ENCODE peak calls at places on chromosomes 12 and 14, in four cellular contexts. D is K562, G is endothelial cell of umbilical vein, H is HepG2. C is an unnamed sample.

GRCh38 chr12:116759783-116760581 is 21.9 kb downstream of the RNFT2 start:
- DNase-seq in H (no peak), D (peak; percentile 87), G (peak; percentile 50), C (no peak)

GRCh38 chr14:89621009-89621421 is 204.0 kb upstream of the FOXN3 start:
- DNase-seq in H (no peak), G (no peak), D (no peak), C (no peak)

GRCh38 chr12:120242971-120243699 is 22.4 kb downstream of the PXN start:
- DNase-seq in G (no peak), H (no peak), D (no peak), C (no peak)

GRCh38 chr14:33294419-33294818 is 355.7 kb downstream of the NPAS3 start:
- DNase-seq in D (no peak), H (no peak), G (no peak), C (no peak)

GRCh38 chr14:73807439-73807838 is 44.2 kb upstream of the PTGR2 start:
- DNase-seq in H (no peak), D (no peak), G (no peak), C (no peak)

GRCh38 chr12:111406474-111407370 is 999 bp downstream of the SH2B3 start:
- DNase-seq in D (peak; percentile 35), G (no peak), H (no peak), C (no peak)

GRCh38 chr14:71290960-71291466 is 383.8 kb downstream of the PCNX1 start:
- DNase-seq in D (peak; percentile 3), G (peak; percentile 85), H (peak; percentile 31), C (no peak)

GRCh38 chr14:69661194-69661537 is 49.8 kb downstream of the SUSD6 start:
- DNase-seq in H (no peak), D (no peak), G (no peak), C (no peak)

GRCh38 chr12:127153996-127154395 is 1113.0 kb upstream of the TMEM132C start:
- DNase-seq in H (no peak), D (no peak), G (no peak), C (no peak)

GRCh38 chr12:47034661-47035060 is 44.8 kb upstream of the PCED1B start:
- DNase-seq in H (no peak), G (no peak), D (no peak), C (no peak)

GRCh38 chr14:34461334-34462131 is 507 bp downstream of the SPTSSA start:
- DNase-seq in D (peak; percentile 72), H (peak; percentile 89), G (peak; percentile 58), C (no peak)

GRCh38 chr12:12922191-12922616 is 29.8 kb downstream of the GPRC5D start:
- DNase-seq in H (no peak), G (peak; percentile 65), D (no peak), C (no peak)

GRCh38 chr12:115166698-115167315 is 482.8 kb upstream of the TBX3 start:
- DNase-seq in G (no peak), H (peak; percentile 18), D (no peak), C (no peak)

GRCh38 chr12:130879212-130879686 is 7.4 kb downstream of the RAN start:
- DNase-seq in H (no peak), G (no peak), D (peak; percentile 32), C (no peak)

GRCh38 chr14:40309124-40309523 is 876.9 kb upstream of the FBXO33 start:
- DNase-seq in G (no peak), D (no peak), H (no peak), C (no peak)

GRCh38 chr12:27344246-27344645 is 11.6 kb downstream of the BMAL2 start:
- DNase-seq in D (no peak), G (no peak), H (no peak), C (no peak)
- H3K4me1 ChIP-seq in D (no peaks in the 10 kb centered on the region), G (peaks cover 23% of the 10 kb centered on the region), H (no peaks in the 10 kb centered on the region), C (peaks cover 10% of the 10 kb centered on the region)

GRCh38 chr14:75658957-75659356 is 1.7 kb downstream of the ERG28 start:
- DNase-seq in H (no peak), G (no peak), D (no peak), C (no peak)

GRCh38 chr14:75660238-75660629 is 442 bp downstream of the ERG28 start:
- DNase-seq in H (no peak), D (no peak), G (no peak), C (no peak)

GRCh38 chr14:75661499-75661814 is 411 bp downstream of the TTLL5 start:
- DNase-seq in G (no peak), H (no peak), D (no peak), C (no peak)

GRCh38 chr14:75662966-75663365 is 1.9 kb downstream of the TTLL5 start:
- DNase-seq in H (no peak), D (no peak), G (peak; percentile 66), C (no peak)

GRCh38 chr14:75660630-75661498 is at the start of the genes ERG28 and TTLL5:
- DNase-seq in H (peak; percentile 99), D (peak; percentile 94), G (peak; percentile 98), C (peak; percentile 95)
- H2AFZ ChIP-seq in H (peak within 1 kb of the TSS; percentile 67), D (peak within 1 kb of the TSS; percentile 90), G (peak within 1 kb of the TSS; percentile 85), C (peak within 1 kb of the TSS; percentile 65)

GRCh38 chr12:70788774-70789173 is 131.8 kb downstream of the PTPRR start:
- DNase-seq in D (no peak), H (no peak), G (no peak), C (no peak)
- TF ChIP-seq JUN in D (no peak), H (no peak), G (no peak), C (no peak)

DNA sequence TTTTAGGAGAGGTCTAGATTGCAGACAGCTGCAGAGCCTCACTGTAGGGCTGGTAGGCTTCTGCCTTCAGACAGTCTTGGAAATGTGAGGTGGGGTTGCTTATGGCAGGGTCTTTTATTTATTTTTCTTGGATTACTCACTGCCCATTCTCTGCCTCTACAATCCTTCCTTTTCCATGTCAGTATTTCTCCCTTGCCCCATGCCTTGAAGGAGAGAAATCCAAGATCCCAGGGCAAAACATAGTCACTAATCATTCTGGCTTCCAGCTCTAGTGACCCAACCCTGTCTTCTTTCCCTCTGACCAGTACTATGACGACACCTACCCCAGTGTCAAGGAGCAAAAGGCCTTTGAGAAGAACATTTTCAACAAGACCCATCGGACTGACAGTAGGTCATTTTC is 17.0 kb downstream of the COPZ1 start:
- DNase-seq in D (no peak), G (no peak), H (no peak), C (no peak)
- H3K4me1 ChIP-seq in D (peaks cover 18% of the 10 kb centered on the region), G (no peaks in the 10 kb centered on the region), H (peaks cover 47% of the 10 kb centered on the region), C (no peaks in the 10 kb centered on the region)

GRCh38 chr14:101762530-101763101 is 1.1 kb downstream of the PPP2R5C start:
- DNase-seq in H (peak; percentile 33), G (no peak), D (no peak), C (no peak)

GRCh38 chr14:101761881-101762529 is 496 bp downstream of the PPP2R5C start:
- DNase-seq in H (no peak), G (peak; percentile 24), D (no peak), C (no peak)

GRCh38 chr14:101760138-101761011 is 1.1 kb upstream of the PPP2R5C start:
- DNase-seq in D (peak; percentile 92), G (peak; percentile 99), H (peak; percentile 84), C (peak; percentile 99)

GRCh38 chr14:101758913-101759593 is 2.5 kb upstream of the PPP2R5C start:
- DNase-seq in H (no peak), G (no peak), D (no peak), C (no peak)

GRCh38 chr14:101761032-101761880 is at the start of gene PPP2R5C:
- DNase-seq in H (peak; percentile 76), D (peak; percentile 90), G (peak; percentile 83), C (peak; percentile 41)
- H2AFZ ChIP-seq in H (no peak within 1 kb of the TSS), D (peak within 1 kb of the TSS; percentile 14), G (peak within 1 kb of the TSS; percentile 85), C (peak within 1 kb of the TSS; percentile 96)